ENCODE peak calls at places on chromosomes 16 and 17, in seven cellular contexts. A is Panc1, Z is sigmoid colon, Q is mammary epithelial cell, T is heart right ventricle, K is endodermal cell, F is ovary. U is an unnamed sample. For H3K36me3, the result is how much of the 10 kb centered on the place peaks cover.

GRCh38 chr17:57987582-57988300 is at the start of gene VEZF1:
- DNase-seq in A (no peak), Z (peak), Q (peak), T (peak), K (peak), F (peak), U (peak)

GRCh38 chr17:1714488-1714979 is 4.4 kb upstream of the TLCD2 start:
- DNase-seq in A (no peak), Z (peak), Q (peak), T (peak), K (peak), F (peak), U (no peak)

GRCh38 chr17:33073416-33073815 is 81.8 kb downstream of the SPACA3 start:
- DNase-seq in A (no peak), Z (no peak), Q (no peak), T (no peak), K (peak), F (no peak), U (no peak)

GRCh38 chr16:88838566-88838965 is 18.2 kb downstream of the GALNS start:
- DNase-seq in A (no peak), Z (no peak), Q (no peak), T (no peak), K (no peak), F (no peak), U (no peak)

GRCh38 chr17:76000755-76001521 is at the start of gene CDK3:
- DNase-seq in A (no peak), Z (no peak), Q (no peak), T (no peak), K (no peak), F (no peak), U (no peak)

GRCh38 chr16:55698331-55698730 is 42.5 kb downstream of the SLC6A2 start:
- DNase-seq in A (no peak), Z (no peak), Q (no peak), T (no peak), K (no peak), F (no peak), U (no peak)

GRCh38 chr17:11628374-11628773 is 30.1 kb downstream of the DNAH9 start:
- DNase-seq in A (no peak), Z (no peak), Q (no peak), T (no peak), K (peak), F (no peak), U (no peak)

GRCh38 chr16:78813917-78814316 is 714.5 kb downstream of the WWOX start:
- DNase-seq in A (no peak), Z (no peak), Q (no peak), T (no peak), K (no peak), F (no peak), U (no peak)

GRCh38 chr17:43695968-43696865 is 34.5 kb upstream of the MEOX1 start:
- DNase-seq in A (no peak), Z (peak), Q (no peak), T (peak), K (no peak), F (no peak), U (no peak)

GRCh38 chr16:66107661-66108060 is 258.8 kb upstream of the CDH5 start:
- DNase-seq in A (no peak), Z (no peak), Q (peak), T (no peak), K (no peak), F (no peak), U (no peak)

GRCh38 chr17:7017827-7018200 is 5.0 kb upstream of the BCL6B start:
- DNase-seq in A (no peak), Z (no peak), Q (no peak), T (no peak), K (peak), F (no peak), U (no peak)

GRCh38 chr17:28385037-28385797 is 13.7 kb downstream of the SARM1 start:
- DNase-seq in A (no peak), Z (no peak), Q (no peak), T (no peak), K (peak), F (no peak), U (no peak)

GRCh38 chr17:28388106-28388505 is 16.6 kb downstream of the SARM1 start:
- DNase-seq in A (no peak), Z (no peak), Q (no peak), T (no peak), K (no peak), F (no peak), U (no peak)

GRCh38 chr17:28381141-28381825 is 9.8 kb downstream of the SARM1 start:
- DNase-seq in A (no peak), Z (no peak), Q (no peak), T (no peak), K (peak), F (no peak), U (no peak)

GRCh38 chr17:28380572-28380907 is 9.0 kb downstream of the SARM1 start:
- DNase-seq in A (no peak), Z (no peak), Q (no peak), T (no peak), K (no peak), F (no peak), U (no peak)

GRCh38 chr17:28384281-28385036 is 13.0 kb downstream of the SARM1 start:
- DNase-seq in A (no peak), Z (no peak), Q (no peak), T (peak), K (peak), F (no peak), U (peak)
- H3K4me3 ChIP-seq in A (peak), Z (peak), Q (no peak), T (peak), K (peak), F (peak), U (peak)

GRCh38 chr16:77043076-77043475 is 147.9 kb upstream of the MON1B start:
- DNase-seq in A (peak), Z (no peak), Q (peak), T (no peak), K (no peak), F (no peak), U (no peak)
- TF ChIP-seq CTCF in A (peak), Z (no peak), Q (peak), T (no peak), K (peak), F (no peak), U (peak)

GRCh38 chr17:50127661-50128361 is 2.1 kb downstream of the SAMD14 start:
- DNase-seq in A (no peak), Z (no peak), Q (peak), T (no peak), K (peak), F (no peak), U (no peak)
- H3K36me3 ChIP-seq in A (under half), Z (under half), Q (under half), T (under half), K (under half), F (under half), U (under half)

DNA sequence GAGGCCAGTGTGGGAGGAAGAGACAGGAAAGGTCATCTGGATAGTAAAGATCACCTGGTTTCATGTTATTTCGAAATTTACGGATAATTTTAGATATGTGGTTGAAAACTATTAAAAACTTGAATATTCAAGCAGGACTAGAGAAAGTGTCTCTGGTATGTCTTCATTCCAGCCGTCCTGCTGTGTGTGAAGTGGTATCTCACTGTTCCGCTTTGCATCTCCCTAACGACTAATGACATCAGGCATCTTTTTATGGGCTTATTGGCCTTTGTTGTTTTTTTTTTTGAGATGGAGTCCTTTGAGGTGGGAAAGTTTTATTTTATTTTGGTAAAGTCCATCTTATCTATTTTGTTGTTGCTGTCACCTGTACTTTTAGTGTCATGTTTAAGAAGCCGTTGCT is 214.4 kb upstream of the CHMP6 start:
- DNase-seq in A (no peak), Z (no peak), Q (no peak), T (no peak), K (no peak), F (no peak), U (no peak)
- H3K4me3 ChIP-seq in A (no peak), Z (no peak), Q (no peak), T (no peak), K (no peak), F (no peak), U (no peak)

GRCh38 chr17:30821751-30822723 is 2.5 kb downstream of the CRLF3 start:
- DNase-seq in A (no peak), Z (no peak), Q (no peak), T (no peak), K (no peak), F (no peak), U (no peak)

GRCh38 chr17:30823425-30823824 is 1.1 kb downstream of the CRLF3 start:
- DNase-seq in A (no peak), Z (no peak), Q (no peak), T (no peak), K (no peak), F (no peak), U (no peak)

GRCh38 chr17:30824002-30824355 is 513 bp downstream of the CRLF3 start:
- DNase-seq in A (no peak), Z (no peak), Q (peak), T (peak), K (no peak), F (peak), U (no peak)

GRCh38 chr17:30827082-30827481 is 2.6 kb upstream of the CRLF3 start:
- DNase-seq in A (no peak), Z (no peak), Q (no peak), T (no peak), K (no peak), F (no peak), U (no peak)

GRCh38 chr17:30824356-30825145 is at the start of gene CRLF3:
- DNase-seq in A (peak), Z (peak), Q (peak), T (peak), K (peak), F (peak), U (peak)
- TF ChIP-seq CTCF in A (peak), Z (peak), Q (peak), T (peak), K (peak), F (peak), U (peak)

U was measured in GM06990.